ENCODE peak calls at places on chromosomes 3 and 15, in five cellular contexts. U, J, N, V and L are unnamed samples.
A peak's percentile ranks its signal among the peaks of the same experiment; 100 is the strongest.

GRCh38 chr3:185629554-185630181 is 43.6 kb downstream of the SENP2 start:
- DNase-seq in J (no peak), N (no peak), V (no peak), U (no peak), L (no peak)

GRCh38 chr3:50885491-50885890 is 210.8 kb downstream of the DOCK3 start:
- DNase-seq in N (no peak), J (peak; percentile 12), V (no peak), U (peak; percentile 62), L (no peak)

GRCh38 chr3:130905551-130905950 is 11.7 kb downstream of the ATP2C1 start:
- DNase-seq in U (no peak), V (no peak), N (no peak), J (no peak), L (no peak)

GRCh38 chr3:23994247-23994574 is 49.1 kb downstream of the NR1D2 start:
- DNase-seq in V (no peak), U (no peak), N (no peak), J (no peak), L (no peak)

GRCh38 chr3:65678480-65678879 is 360.2 kb downstream of the MAGI1 start:
- DNase-seq in N (no peak), J (no peak), U (no peak), V (no peak), L (no peak)

GRCh38 chr3:42247576-42248027 is 18.4 kb downstream of the CCK start:
- DNase-seq in J (peak; percentile 77), N (peak; percentile 63), V (peak; percentile 46), U (peak; percentile 78), L (no peak)

GRCh38 chr3:99781761-99782160 is 35.9 kb upstream of the CMSS1 start:
- DNase-seq in U (no peak), N (no peak), V (no peak), J (no peak), L (no peak)

GRCh38 chr15:72786244-72786641 is 2.7 kb upstream of the ADPGK start:
- DNase-seq in J (no peak), N (no peak), V (no peak), U (no peak), L (no peak)

GRCh38 chr3:17359911-17360310 is 382.5 kb downstream of the TBC1D5 start:
- DNase-seq in N (no peak), U (no peak), V (no peak), J (no peak), L (no peak)

GRCh38 chr3:188264231-188265213 is 110.6 kb downstream of the LPP start:
- DNase-seq in J (no peak), U (no peak), N (no peak), V (no peak), L (no peak)

GRCh38 chr3:38834110-38834509 is 18.1 kb upstream of the SCN10A start:
- DNase-seq in N (peak; percentile 40), U (peak; percentile 77), J (no peak), V (no peak), L (peak; percentile 36)